ENCODE peak calls at places on chromosomes 5 and 9, in four cellular contexts. One of them, this sample, is unnamed.

GRCh38 chr5:132646867-132647266 is 11.1 kb upstream of the IL13 start:
- DNase-seq in T follicular helper cell: no peak
- DNase-seq in central memory CD8-positive, alpha-beta T cell: no peak
- DNase-seq in sciatic nerve: no peak
- DNase-seq in this sample: no peak

GRCh38 chr5:96852769-96853168 is 23.5 kb upstream of the ERAP2 start:
- DNase-seq in T follicular helper cell: no peak
- DNase-seq in central memory CD8-positive, alpha-beta T cell: no peak
- DNase-seq in sciatic nerve: no peak
- DNase-seq in this sample: no peak

GRCh38 chr5:157778121-157778805 is 34.8 kb downstream of the LSM11 start:
- DNase-seq in T follicular helper cell: no peak
- DNase-seq in central memory CD8-positive, alpha-beta T cell: no peak
- DNase-seq in sciatic nerve: no peak
- DNase-seq in this sample: peak

GRCh38 chr9:70539526-70539925 is 125.1 kb upstream of the KLF9 start:
- DNase-seq in T follicular helper cell: no peak
- DNase-seq in central memory CD8-positive, alpha-beta T cell: no peak
- DNase-seq in sciatic nerve: no peak
- DNase-seq in this sample: no peak

GRCh38 chr9:20552874-20553624 is 69.2 kb downstream of the MLLT3 start:
- DNase-seq in T follicular helper cell: no peak
- DNase-seq in central memory CD8-positive, alpha-beta T cell: no peak
- DNase-seq in sciatic nerve: no peak
- DNase-seq in this sample: no peak

GRCh38 chr5:102901821-102902448 is 146.8 kb downstream of the PAM start:
- DNase-seq in T follicular helper cell: no peak
- DNase-seq in central memory CD8-positive, alpha-beta T cell: no peak
- DNase-seq in sciatic nerve: no peak
- DNase-seq in this sample: no peak

GRCh38 chr5:68290260-68290674 is 74.7 kb downstream of the PIK3R1 start:
- DNase-seq in T follicular helper cell: no peak
- DNase-seq in central memory CD8-positive, alpha-beta T cell: no peak
- DNase-seq in sciatic nerve: no peak
- DNase-seq in this sample: peak

GRCh38 chr9:129313331-129313955 is 135.4 kb upstream of the IER5L start:
- DNase-seq in T follicular helper cell: no peak
- DNase-seq in central memory CD8-positive, alpha-beta T cell: no peak
- DNase-seq in sciatic nerve: peak
- DNase-seq in this sample: no peak

GRCh38 chr5:151092750-151093149 is 11.9 kb upstream of the TNIP1 start:
- DNase-seq in T follicular helper cell: no peak
- DNase-seq in central memory CD8-positive, alpha-beta T cell: no peak
- DNase-seq in sciatic nerve: no peak
- DNase-seq in this sample: peak

This sample was measured in left colon.